ENCODE peak calls at places on chromosomes 11 and 22, in seven cellular contexts. L, Q, C, T, G, R and V are unnamed samples.

GRCh38 chr11:122656073-122656630 is 630 bp downstream of the UBASH3B start:
- DNase-seq in L (peak; percentile 20), Q (peak; percentile 62), C (peak; percentile 78), T (peak; percentile 66), G (peak; percentile 63), R (peak; percentile 88), V (no peak)

GRCh38 chr11:10288881-10289764 is 4.9 kb downstream of the SBF2 start:
- DNase-seq in L (no peak), Q (no peak), C (no peak), T (no peak), G (no peak), R (no peak), V (no peak)

GRCh38 chr22:48902001-48902869 is 925.4 kb downstream of the BRD1 start:
- DNase-seq in L (no peak), Q (no peak), C (no peak), T (no peak), G (no peak), R (no peak), V (no peak)

GRCh38 chr11:113083571-113083970 is 122.4 kb downstream of the NCAM1 start:
- DNase-seq in L (no peak), Q (no peak), C (no peak), T (no peak), G (no peak), R (no peak), V (no peak)

GRCh38 chr11:111269146-111269868 is 23.8 kb downstream of the POU2AF2 start:
- DNase-seq in L (no peak), Q (no peak), C (no peak), T (no peak), G (peak; percentile 22), R (no peak), V (no peak)

GRCh38 chr11:70176940-70177689 is 26.0 kb upstream of the FADD start:
- DNase-seq in L (peak; percentile 38), Q (no peak), C (no peak), T (no peak), G (no peak), R (peak; percentile 49), V (no peak)

GRCh38 chr11:27648840-27649239 is 51.4 kb downstream of the BDNF start:
- DNase-seq in L (no peak), Q (no peak), C (no peak), T (peak; percentile 56), G (no peak), R (peak; percentile 26), V (no peak)

GRCh38 chr22:24500251-24500820 is 5.2 kb downstream of the UPB1 start:
- DNase-seq in L (no peak), Q (no peak), C (no peak), T (no peak), G (no peak), R (no peak), V (no peak)

GRCh38 chr11:11708256-11708655 is 86.5 kb upstream of the GALNT18 start:
- DNase-seq in L (no peak), Q (no peak), C (no peak), T (no peak), G (no peak), R (peak; percentile 22), V (no peak)

GRCh38 chr11:69699213-69699612 is 4.6 kb downstream of the FGF19 start:
- DNase-seq in L (no peak), Q (no peak), C (no peak), T (no peak), G (peak; percentile 26), R (peak; percentile 44), V (no peak)

GRCh38 chr22:25489947-25490346 is 74.5 kb upstream of the GRK3 start:
- DNase-seq in L (no peak), Q (no peak), C (no peak), T (no peak), G (no peak), R (no peak), V (no peak)

GRCh38 chr11:125166347-125166841 is 1.8 kb downstream of the PKNOX2 start:
- DNase-seq in L (no peak), Q (no peak), C (no peak), T (no peak), G (peak; percentile 58), R (peak; percentile 53), V (no peak)

GRCh38 chr11:124917115-124917637 is 1.9 kb upstream of the HEPN1 start:
- DNase-seq in L (no peak), Q (no peak), C (no peak), T (peak; percentile 89), G (peak; percentile 78), R (peak; percentile 47), V (no peak)

GRCh38 chr22:26800858-26801257 is 143.5 kb downstream of the MIAT start:
- DNase-seq in L (no peak), Q (no peak), C (no peak), T (peak; percentile 76), G (no peak), R (no peak), V (peak; percentile 25)

GRCh38 chr22:23388492-23389009 is 191.5 kb downstream of the IGLL1 start:
- DNase-seq in L (no peak), Q (peak; percentile 45), C (no peak), T (no peak), G (no peak), R (no peak), V (no peak)

GRCh38 chr11:79413258-79413657 is 27.6 kb downstream of the TENM4 start:
- DNase-seq in L (no peak), Q (peak; percentile 92), C (peak; percentile 85), T (peak; percentile 94), G (peak; percentile 93), R (peak; percentile 96), V (peak; percentile 87)

GRCh38 chr22:45129703-45130524 is 33.8 kb upstream of the NUP50 start:
- DNase-seq in L (no peak), Q (no peak), C (no peak), T (no peak), G (no peak), R (no peak), V (no peak)

GRCh38 chr11:66080055-66080817 is 10.2 kb downstream of the PACS1 start:
- DNase-seq in L (peak; percentile 62), Q (peak; percentile 76), C (no peak), T (peak; percentile 82), G (peak; percentile 74), R (peak; percentile 95), V (peak; percentile 78)

GRCh38 chr11:78251083-78251699 is 62.5 kb downstream of the USP35 start:
- DNase-seq in L (no peak), Q (no peak), C (no peak), T (peak; percentile 46), G (peak; percentile 78), R (peak; percentile 56), V (peak; percentile 31)

GRCh38 chr11:61891331-61892084 is at the start of gene FADS3:
- DNase-seq in L (peak; percentile 78), Q (peak; percentile 89), C (peak; percentile 95), T (peak; percentile 69), G (peak; percentile 89), R (peak; percentile 87), V (no peak)

GRCh38 chr22:20132686-20133246 is 1.2 kb downstream of the ZDHHC8 start:
- DNase-seq in L (no peak), Q (no peak), C (no peak), T (no peak), G (no peak), R (no peak), V (no peak)
- H3K4me3 ChIP-seq in L (peak overlapping the region; percentile 60), Q (peak overlapping the region; percentile 93), C (peak overlapping the region; percentile 100), T (peak overlapping the region; percentile 72), G (peak overlapping the region; percentile 98), R (peak overlapping the region; percentile 86), V (peak overlapping the region; percentile 81)

DNA sequence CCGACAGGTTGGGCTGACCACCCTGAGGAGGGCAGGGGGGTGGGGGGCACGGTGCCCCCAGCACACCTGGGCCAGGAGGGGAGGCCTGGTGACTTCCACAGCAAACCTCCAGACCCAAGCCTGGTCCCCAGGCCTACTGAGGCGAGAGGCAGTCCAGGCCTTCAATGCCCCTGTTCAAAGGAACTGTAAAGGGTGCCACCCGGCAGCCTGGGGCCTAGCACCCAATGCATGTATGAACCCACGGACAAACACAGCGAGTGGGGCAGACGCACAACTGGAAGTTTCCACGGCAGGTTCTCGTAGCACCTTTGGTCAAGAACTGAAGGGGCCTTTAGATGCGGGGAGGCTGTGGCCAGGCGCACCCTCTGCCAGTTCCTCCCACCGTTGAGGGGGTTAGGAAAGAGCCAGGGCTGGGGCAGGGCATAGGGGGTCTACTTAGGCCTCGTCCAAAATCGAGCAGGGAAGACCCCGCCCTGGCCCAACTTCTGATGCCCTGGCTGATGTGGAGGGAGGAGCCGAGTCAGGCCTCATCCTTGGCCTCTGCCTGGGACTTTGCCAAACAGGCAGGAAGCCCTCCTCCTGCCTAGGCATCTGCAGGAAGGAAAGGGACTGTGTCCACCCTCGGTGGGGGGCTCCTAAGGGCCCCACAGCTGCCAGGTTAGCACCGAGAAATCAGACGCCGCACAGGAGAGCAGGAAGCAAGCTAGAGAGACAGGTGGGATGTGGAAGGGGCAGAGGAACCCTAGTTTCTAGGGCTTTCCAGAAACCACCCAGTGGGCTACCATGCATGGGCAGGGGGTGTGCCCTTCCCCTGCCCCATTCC is 6.6 kb downstream of the CBX6 start:
- DNase-seq in L (no peak), Q (peak; percentile 45), C (peak; percentile 68), T (no peak), G (no peak), R (no peak), V (no peak)
- H3K27ac ChIP-seq in L (no peak overlapping the region), Q (no peak overlapping the region), C (peak overlapping the region; percentile 71), T (no peak overlapping the region), G (peak overlapping the region; percentile 75), R (no peak overlapping the region), V (no peak overlapping the region)

GRCh38 chr11:101912823-101913284 is 2.0 kb upstream of the CEP126 start:
- DNase-seq in L (no peak), Q (no peak), C (no peak), T (peak; percentile 67), G (peak; percentile 53), R (peak; percentile 29), V (peak; percentile 91)
- H3K4me3 ChIP-seq in L (no peak overlapping the region), Q (no peak overlapping the region), C (no peak overlapping the region), T (no peak overlapping the region), G (no peak overlapping the region), R (no peak overlapping the region), V (no peak overlapping the region)

GRCh38 chr22:37846433-37846832 is 2.3 kb upstream of the ANKRD54 start:
- DNase-seq in L (no peak), Q (no peak), C (no peak), T (no peak), G (no peak), R (no peak), V (no peak)

GRCh38 chr22:37843746-37844089 is 416 bp downstream of the ANKRD54 start:
- DNase-seq in L (no peak), Q (peak; percentile 65), C (no peak), T (peak; percentile 32), G (peak; percentile 52), R (peak; percentile 74), V (no peak)

GRCh38 chr22:37848587-37849088 is 581 bp upstream of the EIF3L start:
- DNase-seq in L (no peak), Q (no peak), C (no peak), T (peak; percentile 16), G (peak; percentile 45), R (peak; percentile 76), V (no peak)

GRCh38 chr22:37842015-37842793 is 1.9 kb downstream of the ANKRD54 start:
- DNase-seq in L (no peak), Q (no peak), C (no peak), T (no peak), G (no peak), R (no peak), V (no peak)

DNA sequence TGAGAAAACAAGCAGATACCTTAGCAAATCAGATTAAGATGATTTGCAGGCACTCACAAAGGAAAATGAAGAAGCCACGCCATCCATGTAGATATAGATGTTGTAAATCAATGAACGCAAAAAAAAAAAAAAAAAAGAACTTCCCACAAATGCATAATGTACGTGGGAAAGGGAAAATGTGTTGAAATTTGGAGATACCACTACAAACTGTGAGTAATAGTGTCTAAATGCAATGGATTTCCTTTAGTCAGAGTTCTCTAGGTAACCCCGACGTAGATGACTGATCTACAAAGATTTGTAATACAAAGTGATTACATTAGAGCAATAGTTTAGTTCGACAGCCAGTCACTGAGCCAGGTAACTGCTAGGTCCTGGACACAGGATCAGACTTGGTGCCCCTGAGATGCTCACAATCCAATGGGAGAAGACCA is 785 bp upstream of the ANKRD54 start:
- DNase-seq in L (no peak), Q (no peak), C (no peak), T (no peak), G (peak; percentile 10), R (peak; percentile 48), V (no peak)
- H3K27ac ChIP-seq in L (peak overlapping the region; percentile 87), Q (no peak overlapping the region), C (peak overlapping the region; percentile 96), T (no peak overlapping the region), G (peak overlapping the region; percentile 83), R (peak overlapping the region; percentile 86), V (no peak overlapping the region)